ENCODE peak calls at places on chromosomes 5 and 9, in four cellular contexts. M, T, Y and S are unnamed samples.

GRCh38 chr5:104126980-104127379 is 564.4 kb upstream of the NUDT12 start:
- DNase-seq in M (no peak), T (no peak), Y (no peak), S (no peak)

GRCh38 chr9:16449331-16449730 is 421.1 kb downstream of the BNC2 start:
- DNase-seq in M (no peak), T (no peak), Y (no peak), S (no peak)

GRCh38 chr5:92402045-92402444 is 1018.9 kb upstream of the ARRDC3 start:
- DNase-seq in M (no peak), T (no peak), Y (peak), S (no peak)

GRCh38 chr9:88534456-88535225 is at the start of gene NXNL2:
- DNase-seq in M (peak), T (peak), Y (peak), S (no peak)

GRCh38 chr5:81021486-81021885 is 61.3 kb downstream of the RASGRF2 start:
- DNase-seq in M (no peak), T (no peak), Y (no peak), S (no peak)

GRCh38 chr9:136048560-136049411 is 46.3 kb downstream of the NACC2 start:
- DNase-seq in M (no peak), T (no peak), Y (no peak), S (no peak)

GRCh38 chr5:132293992-132294727 is at the start of gene SLC22A4:
- DNase-seq in M (peak), T (peak), Y (peak), S (peak)

GRCh38 chr5:127870914-127871313 is 167.7 kb downstream of the CCDC192 start:
- DNase-seq in M (no peak), T (no peak), Y (peak), S (no peak)

GRCh38 chr5:3715048-3715447 is 119.4 kb downstream of the IRX1 start:
- DNase-seq in M (no peak), T (no peak), Y (no peak), S (no peak)

GRCh38 chr5:67233075-67233474 is 36.5 kb upstream of the CD180 start:
- DNase-seq in M (no peak), T (no peak), Y (no peak), S (no peak)

GRCh38 chr5:6724321-6724929 is 11.2 kb downstream of the TENT4A start:
- DNase-seq in M (no peak), T (no peak), Y (no peak), S (no peak)

GRCh38 chr5:144812770-144813169 is 642.1 kb downstream of the KCTD16 start:
- DNase-seq in M (no peak), T (no peak), Y (peak), S (no peak)

GRCh38 chr5:58582004-58582403 is 871 bp upstream of the RAB3C start:
- DNase-seq in M (no peak), T (no peak), Y (no peak), S (no peak)

GRCh38 chr5:34503379-34504346 is 152.5 kb upstream of the RAI14 start:
- DNase-seq in M (no peak), T (no peak), Y (peak), S (no peak)

GRCh38 chr9:79263666-79264460 is 307.9 kb upstream of the TLE4 start:
- DNase-seq in M (no peak), T (no peak), Y (peak), S (no peak)

GRCh38 chr5:151126199-151126645 is 31.4 kb downstream of the ANXA6 start:
- DNase-seq in M (peak), T (peak), Y (peak), S (peak)

GRCh38 chr5:68544656-68545565 is 329.4 kb downstream of the PIK3R1 start:
- DNase-seq in M (no peak), T (no peak), Y (peak), S (no peak)

GRCh38 chr9:20540169-20540863 is 82.0 kb downstream of the MLLT3 start:
- DNase-seq in M (no peak), T (no peak), Y (no peak), S (no peak)

GRCh38 chr9:136952876-136953770 is 1.1 kb downstream of the LCN12 start:
- DNase-seq in M (no peak), T (no peak), Y (no peak), S (no peak)

GRCh38 chr9:20041717-20042116 is 252.9 kb upstream of the SLC24A2 start:
- DNase-seq in M (no peak), T (no peak), Y (no peak), S (peak)

GRCh38 chr5:171188016-171188415 is 121.0 kb upstream of the TLX3 start:
- DNase-seq in M (no peak), T (no peak), Y (no peak), S (no peak)

GRCh38 chr5:78644741-78645300 is 3.8 kb downstream of the LHFPL2 start:
- DNase-seq in M (no peak), T (no peak), Y (peak), S (no peak)

GRCh38 chr9:89419978-89420394 is 77.9 kb downstream of the SEMA4D start:
- DNase-seq in M (peak), T (no peak), Y (no peak), S (no peak)

GRCh38 chr5:79759436-79759835 is 69.8 kb downstream of the CMYA5 start:
- DNase-seq in M (no peak), T (no peak), Y (peak), S (no peak)

GRCh38 chr5:170200876-170201275 is 31.9 kb upstream of the C5orf58 start:
- DNase-seq in M (no peak), T (no peak), Y (no peak), S (no peak)

GRCh38 chr5:132854301-132854700 is 12.0 kb downstream of the GDF9 start:
- DNase-seq in M (no peak), T (no peak), Y (no peak), S (no peak)

GRCh38 chr9:127447416-127448111 is 3.6 kb downstream of the RPL12 start:
- DNase-seq in M (no peak), T (no peak), Y (no peak), S (no peak)

GRCh38 chr5:14660836-14661235 is 3.7 kb upstream of the OTULIN start:
- DNase-seq in M (no peak), T (no peak), Y (no peak), S (no peak)

GRCh38 chr9:136799079-136799853 is 3.1 kb downstream of the CCDC183 start:
- DNase-seq in M (no peak), T (no peak), Y (no peak), S (no peak)

GRCh38 chr5:101590384-101590783 is 687.3 kb upstream of the ST8SIA4 start:
- DNase-seq in M (no peak), T (no peak), Y (no peak), S (peak)

GRCh38 chr5:73938280-73938937 is 312.4 kb downstream of the ARHGEF28 start:
- DNase-seq in M (no peak), T (no peak), Y (peak), S (no peak)

GRCh38 chr9:13817754-13818278 is 496.1 kb downstream of the NFIB start:
- DNase-seq in M (no peak), T (no peak), Y (peak), S (no peak)

GRCh38 chr9:86181379-86182315 is 77.8 kb downstream of the C9orf153 start:
- DNase-seq in M (no peak), T (no peak), Y (no peak), S (no peak)

GRCh38 chr5:146296245-146296644 is 42.4 kb upstream of the POU4F3 start:
- DNase-seq in M (no peak), T (no peak), Y (no peak), S (no peak)

GRCh38 chr9:14747116-14747515 is 24.6 kb upstream of the CER1 start:
- DNase-seq in M (no peak), T (no peak), Y (no peak), S (no peak)

GRCh38 chr5:150107909-150108447 is 21.6 kb upstream of the CSF1R start:
- DNase-seq in M (no peak), T (no peak), Y (peak), S (no peak)

GRCh38 chr5:62937661-62938558 is 359.3 kb downstream of the LRRC70 start:
- DNase-seq in M (no peak), T (no peak), Y (peak), S (no peak)

GRCh38 chr9:34463098-34463900 is 4.7 kb downstream of the DNAI1 start:
- DNase-seq in M (no peak), T (no peak), Y (peak), S (no peak)

GRCh38 chr9:114399381-114399780 is 11.6 kb upstream of the AKNA start:
- DNase-seq in M (no peak), T (no peak), Y (no peak), S (no peak)